ENCODE peak calls at places on chromosomes 11 and 22, in ten cellular contexts. A is IMR-90; F is Karpas-422; C is sigmoid colon; Q is CD4-positive, CD25-positive, alpha-beta regulatory T cell; N is neural progenitor cell; R is upper lobe of left lung; T is gastrocnemius medialis; P is transverse colon; Y is dorsolateral prefrontal cortex. U is an unnamed sample.

GRCh38 chr11:8649361-8649760 is 33.1 kb downstream of the TRIM66 start:
- DNase-seq in N (no peak), C (no peak), Y (no peak), R (no peak), F (no peak), A (peak), Q (no peak), T (no peak), P (no peak), U (no peak)

GRCh38 chr11:9714540-9714939 is 50.7 kb downstream of the SWAP70 start:
- DNase-seq in C (no peak), N (no peak), A (peak), Q (no peak), T (no peak), F (no peak), Y (no peak), R (no peak), P (no peak), U (no peak)

GRCh38 chr11:114441921-114442320 is 2.7 kb downstream of the REXO2 start:
- DNase-seq in Q (no peak), P (no peak), R (no peak), F (no peak), T (no peak), N (no peak), Y (no peak), C (no peak), A (no peak), U (no peak)

GRCh38 chr11:114036156-114036811 is 23.2 kb upstream of the ZBTB16 start:
- DNase-seq in F (no peak), N (peak), A (peak), P (peak), Y (peak), T (peak), C (peak), Q (peak), R (peak), U (peak)

GRCh38 chr11:58060535-58060934 is 29.8 kb downstream of the OR6Q1 start:
- DNase-seq in T (no peak), Q (no peak), A (no peak), F (no peak), N (no peak), Y (no peak), R (no peak), C (no peak), P (no peak), U (no peak)

GRCh38 chr11:416757-417621 is 2.2 kb upstream of the SIGIRR start:
- DNase-seq in Y (no peak), N (peak), P (peak), F (no peak), R (peak), C (no peak), T (no peak), Q (no peak), A (no peak), U (no peak)

GRCh38 chr22:47053865-47054185 is 291.4 kb downstream of the TBC1D22A start:
- DNase-seq in F (no peak), Q (no peak), P (no peak), T (no peak), N (no peak), Y (no peak), A (peak), C (no peak), R (no peak), U (no peak)

GRCh38 chr11:73563539-73564200 is 34.2 kb downstream of the FAM168A start:
- DNase-seq in T (no peak), A (no peak), P (no peak), N (no peak), F (no peak), Q (no peak), C (no peak), R (no peak), Y (no peak), U (no peak)

GRCh38 chr22:31637375-31637937 is 24.6 kb downstream of the PISD start:
- DNase-seq in Q (no peak), A (no peak), T (no peak), R (no peak), N (no peak), F (peak), C (no peak), P (no peak), Y (no peak), U (no peak)

GRCh38 chr22:46104170-46104880 is 46.0 kb upstream of the PPARA start:
- DNase-seq in T (peak), A (no peak), F (no peak), Y (peak), Q (no peak), C (no peak), P (no peak), N (no peak), R (peak), U (no peak)

GRCh38 chr11:70660889-70661197 is 262.5 kb downstream of the CTTN start:
- DNase-seq in N (no peak), Y (no peak), Q (no peak), T (no peak), R (no peak), F (no peak), P (no peak), A (no peak), C (no peak), U (no peak)

GRCh38 chr11:70655816-70656215 is 257.5 kb downstream of the CTTN start:
- DNase-seq in F (no peak), P (no peak), C (no peak), Y (no peak), N (no peak), A (no peak), R (no peak), T (no peak), Q (no peak), U (no peak)

GRCh38 chr11:70660059-70660888 is 261.9 kb downstream of the CTTN start:
- DNase-seq in R (no peak), N (no peak), T (no peak), Q (no peak), F (no peak), Y (no peak), P (no peak), A (no peak), C (no peak), U (no peak)

GRCh38 chr11:70651036-70651435 is 252.7 kb downstream of the CTTN start:
- DNase-seq in Y (no peak), Q (no peak), A (no peak), C (no peak), N (no peak), R (no peak), P (no peak), T (no peak), F (no peak), U (no peak)

DNA sequence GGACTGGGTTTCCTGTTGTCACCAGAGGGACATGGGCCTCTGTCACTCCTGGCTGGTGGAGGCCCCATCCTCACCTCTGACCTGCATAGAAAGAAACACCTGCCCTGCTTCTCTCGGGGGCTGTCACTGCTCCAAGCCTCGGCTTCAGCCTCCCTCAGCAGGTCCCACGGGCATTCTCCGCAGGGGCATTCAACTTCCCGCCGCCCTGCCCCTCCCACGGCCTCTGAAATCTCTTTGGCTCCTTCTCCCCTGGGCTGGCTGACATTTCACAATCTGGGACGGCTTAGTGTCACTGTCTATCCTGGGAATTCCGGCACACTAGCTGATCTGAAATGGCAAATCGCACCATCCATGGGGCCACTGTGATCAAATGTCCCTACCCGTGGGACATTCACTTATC is 258.0 kb downstream of the CTTN start:
- DNase-seq in A (no peak), N (no peak), Q (no peak), F (no peak), P (no peak), T (no peak), Y (no peak), R (no peak), C (no peak), U (no peak)
- H3K27ac ChIP-seq in A (no peak), N (no peak), Q (no peak), F (no peak), P (no peak), T (no peak), Y (no peak), R (no peak), C (no peak), U (no peak)

GRCh38 chr11:38411149-38411548 is 1813.1 kb upstream of the RAG2 start:
- DNase-seq in T (no peak), Q (no peak), N (no peak), A (no peak), C (no peak), Y (no peak), R (no peak), F (no peak), P (no peak), U (no peak)

GRCh38 chr11:38416141-38416540 is 1818.1 kb upstream of the RAG2 start:
- DNase-seq in N (no peak), P (no peak), A (no peak), R (no peak), Y (no peak), Q (no peak), T (no peak), F (no peak), C (no peak), U (no peak)
- H3K4me3 ChIP-seq in N (no peak), P (no peak), A (no peak), R (no peak), Y (no peak), Q (no peak), T (no peak), F (no peak), C (no peak), U (no peak)

GRCh38 chr11:93730108-93731107 is 10.9 kb downstream of the TAF1D start:
- DNase-seq in Q (no peak), T (no peak), Y (no peak), F (peak), N (no peak), R (no peak), A (no peak), C (no peak), P (no peak), U (no peak)
- H3K27ac ChIP-seq in Q (no peak), T (no peak), Y (no peak), F (peak), N (peak), R (no peak), A (no peak), C (no peak), P (no peak), U (no peak)

DNA sequence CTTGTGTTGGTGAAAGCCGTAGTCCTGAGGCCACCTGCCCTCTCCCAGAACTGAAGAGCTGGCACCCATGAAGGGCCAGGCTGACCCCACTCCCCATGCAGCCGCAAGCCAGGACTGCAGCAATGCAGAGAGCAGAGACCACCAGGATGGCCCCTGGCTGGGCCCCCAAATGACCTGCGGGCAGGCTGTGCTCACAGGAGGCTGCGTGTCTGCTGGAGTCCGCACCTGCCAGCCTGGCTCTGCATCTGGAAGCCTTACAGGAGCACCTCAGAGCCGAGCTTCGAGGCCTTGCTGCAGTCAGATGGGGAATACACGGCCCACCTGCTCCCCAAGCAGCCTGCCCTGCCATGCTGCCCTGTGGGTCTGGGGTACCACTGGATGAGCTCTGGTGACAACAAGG is 1336.8 kb downstream of the TBC1D22A start:
- DNase-seq in F (peak), A (no peak), Y (no peak), P (no peak), C (peak), Q (no peak), R (peak), T (no peak), N (no peak), U (no peak)
- H3K4me3 ChIP-seq in F (peak), A (no peak), Y (no peak), P (no peak), C (no peak), Q (no peak), R (no peak), T (no peak), N (no peak), U (no peak)

GRCh38 chr11:131749100-131749499 is 378.7 kb downstream of the NTM start:
- DNase-seq in Q (no peak), A (peak), R (no peak), N (no peak), P (no peak), F (no peak), C (no peak), T (no peak), Y (no peak), U (no peak)

GRCh38 chr11:131746201-131746600 is 375.8 kb downstream of the NTM start:
- DNase-seq in Q (no peak), A (no peak), R (no peak), C (no peak), Y (no peak), F (no peak), P (no peak), T (no peak), N (peak), U (no peak)

GRCh38 chr11:131750692-131751091 is 380.3 kb downstream of the NTM start:
- DNase-seq in A (no peak), Y (no peak), P (no peak), C (no peak), N (no peak), Q (no peak), R (no peak), T (no peak), F (no peak), U (no peak)

GRCh38 chr11:131750152-131750551 is 379.7 kb downstream of the NTM start:
- DNase-seq in Y (no peak), Q (no peak), F (no peak), A (no peak), R (no peak), C (no peak), P (no peak), N (no peak), T (no peak), U (no peak)

DNA sequence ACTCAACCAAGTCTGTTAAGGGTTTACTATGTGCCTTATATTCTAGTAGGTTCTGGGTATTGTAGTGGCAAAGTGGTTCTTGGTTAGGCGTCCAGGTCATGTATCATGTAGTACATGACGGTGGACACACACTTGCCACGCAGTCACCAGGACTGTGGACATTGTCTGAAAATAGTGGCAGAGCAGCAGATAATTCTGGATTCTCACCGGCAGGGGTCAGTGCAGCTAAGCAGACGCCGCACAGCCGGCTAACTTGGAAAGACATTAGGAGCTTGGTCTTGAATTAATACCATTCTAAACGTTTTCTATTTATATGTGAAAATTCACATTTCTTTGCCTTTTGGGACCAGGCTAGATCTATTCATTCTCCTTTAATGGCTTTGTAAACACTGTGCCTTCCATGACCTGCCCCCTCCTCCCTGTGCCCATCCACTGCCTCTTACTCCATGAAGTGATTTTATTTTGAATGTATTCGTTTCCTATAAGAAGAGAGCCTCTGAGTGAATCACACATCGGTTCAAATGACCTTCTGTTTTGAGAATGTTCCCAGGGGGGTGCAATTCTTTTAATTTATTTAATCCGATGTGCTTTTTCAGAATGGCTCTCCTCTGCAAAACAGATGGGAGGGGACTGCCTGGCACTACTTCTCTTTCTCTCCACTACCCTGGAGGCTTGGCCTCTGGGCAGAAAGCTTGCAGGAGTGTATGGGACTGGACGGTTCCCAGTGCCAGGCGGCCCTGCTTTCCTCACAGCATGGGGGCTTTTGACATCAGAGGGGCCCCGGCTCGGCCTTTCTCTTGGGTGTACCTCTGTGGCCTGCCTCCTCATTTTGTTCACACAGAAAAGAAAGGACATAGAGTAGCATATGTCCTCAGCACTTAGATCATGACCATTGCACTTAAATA is 378.0 kb downstream of the NTM start:
- DNase-seq in P (peak), T (peak), Y (peak), C (peak), Q (peak), F (peak), N (peak), R (no peak), A (peak), U (peak)
- H3K27ac ChIP-seq in P (no peak), T (no peak), Y (no peak), C (no peak), Q (no peak), F (no peak), N (no peak), R (no peak), A (no peak), U (no peak)

DNA sequence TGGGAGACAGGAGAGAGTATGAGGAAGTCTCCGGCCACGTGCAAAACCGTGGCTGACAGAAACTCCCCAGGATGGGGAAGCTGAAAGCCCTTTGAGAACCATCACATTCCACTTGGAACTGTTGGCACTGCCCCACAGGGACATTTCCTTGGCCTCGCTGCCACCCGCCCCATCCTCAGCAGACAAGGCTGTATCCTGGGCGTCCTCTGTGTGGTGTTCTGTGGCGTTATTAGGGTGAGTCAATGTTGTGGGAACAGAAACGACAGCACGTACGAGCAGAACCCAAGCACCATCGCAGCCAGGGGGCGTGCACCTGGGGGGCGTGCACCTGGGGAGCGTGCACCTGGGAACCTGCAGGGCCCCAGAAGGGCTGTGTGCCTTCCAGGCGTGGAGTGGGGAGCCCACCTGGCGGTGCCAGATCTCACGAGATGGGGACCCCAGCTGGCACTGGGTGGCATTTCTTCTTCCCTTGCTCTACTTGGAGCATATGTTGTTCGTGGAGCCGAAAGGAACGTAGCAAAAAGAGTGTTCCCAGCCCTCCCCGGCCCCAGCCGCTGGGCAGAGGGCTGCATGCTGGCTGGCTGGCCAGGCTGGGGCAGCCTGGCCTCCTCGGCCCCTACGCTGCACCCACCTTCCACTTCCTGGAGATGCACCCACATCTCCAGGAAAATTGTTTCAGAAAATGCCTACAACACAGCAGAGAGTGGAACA is 35.4 kb downstream of the NFAM1 start:
- DNase-seq in T (peak), N (no peak), F (peak), Q (no peak), A (no peak), R (no peak), P (peak), Y (no peak), C (no peak), U (peak)
- H3K4me3 ChIP-seq in T (no peak), N (no peak), F (peak), Q (no peak), A (no peak), R (no peak), P (no peak), Y (no peak), C (no peak), U (no peak)

GRCh38 chr11:33867996-33868645 is 23.8 kb downstream of the LMO2 start:
- DNase-seq in F (no peak), C (no peak), Y (no peak), T (no peak), N (peak), Q (no peak), R (no peak), A (no peak), P (no peak), U (no peak)
- H3K27ac ChIP-seq in F (no peak), C (peak), Y (peak), T (peak), N (no peak), Q (no peak), R (peak), A (no peak), P (peak), U (peak)

GRCh38 chr22:42271191-42271813 is 849 bp upstream of the TCF20 start:
- DNase-seq in F (no peak), T (no peak), Y (no peak), A (no peak), R (no peak), N (no peak), P (no peak), C (no peak), Q (no peak), U (no peak)
- H3K4me3 ChIP-seq in F (no peak), T (peak), Y (peak), A (no peak), R (peak), N (no peak), P (peak), C (peak), Q (no peak), U (peak)

GRCh38 chr11:126636911-126637799 is 281.7 kb downstream of the ST3GAL4 start:
- DNase-seq in P (no peak), F (no peak), A (peak), T (no peak), Q (no peak), R (no peak), C (no peak), Y (no peak), N (no peak), U (no peak)

GRCh38 chr11:126635511-126635910 is 280.0 kb downstream of the ST3GAL4 start:
- DNase-seq in Q (no peak), Y (no peak), F (no peak), T (no peak), N (no peak), C (no peak), A (no peak), R (no peak), P (no peak), U (no peak)

GRCh38 chr11:126640186-126640585 is 284.7 kb downstream of the ST3GAL4 start:
- DNase-seq in P (no peak), N (peak), Y (no peak), Q (no peak), R (no peak), C (no peak), T (no peak), F (no peak), A (no peak), U (no peak)

GRCh38 chr11:126637800-126638175 is 282.3 kb downstream of the ST3GAL4 start:
- DNase-seq in P (no peak), T (no peak), A (peak), F (no peak), C (no peak), Y (no peak), R (no peak), N (no peak), Q (no peak), U (no peak)

GRCh38 chr11:126638663-126639062 is 283.2 kb downstream of the ST3GAL4 start:
- DNase-seq in R (no peak), F (no peak), C (no peak), Y (no peak), P (no peak), Q (no peak), N (no peak), A (no peak), T (no peak), U (no peak)
- H3K27ac ChIP-seq in R (no peak), F (no peak), C (no peak), Y (no peak), P (no peak), Q (no peak), N (no peak), A (peak), T (no peak), U (no peak)

GRCh38 chr11:134853972-134854371 is 441.9 kb upstream of the B3GAT1 start:
- DNase-seq in Y (no peak), F (no peak), R (no peak), N (no peak), P (no peak), A (no peak), T (no peak), C (no peak), Q (no peak), U (no peak)
- H3K4me3 ChIP-seq in Y (no peak), F (no peak), R (no peak), N (no peak), P (no peak), A (no peak), T (no peak), C (no peak), Q (no peak), U (no peak)

U was measured in right atrium auricular region.